ENCODE peak calls at places on chromosomes 1 and 21, in seven cellular contexts. Y is stimulated activated CD4-positive, alpha-beta T cell treated with anti-CD3 and anti-CD28 coated beads, Interleukin-1b, Interleukin-23, amount 100 ng/mL, for 24 hours; A is KG1; D is activated T-cell treated with anti-CD3 and anti-CD28 coated beads, Interleukin-2, amount 50 U/mL, for 48 hours; R is fibroblast of lung; K is spleen; Q is hypothalamus. M is an unnamed sample.

GRCh38 chr1:227343727-227344551 is 25.6 kb upstream of the CDC42BPA start:
- DNase-seq in Y (no peak), A (no peak), D (no peak), R (peak), K (no peak), Q (no peak), M (no peak)

GRCh38 chr1:15760520-15761211 is 2.1 kb downstream of the FBLIM1 start:
- DNase-seq in Y (no peak), A (no peak), D (no peak), R (peak), K (no peak), Q (no peak), M (no peak)

GRCh38 chr1:233367057-233367759 is 39.7 kb downstream of the MAP3K21 start:
- DNase-seq in Y (no peak), A (no peak), D (no peak), R (peak), K (no peak), Q (no peak), M (no peak)

GRCh38 chr1:4394366-4394765 is 260.0 kb upstream of the AJAP1 start:
- DNase-seq in Y (no peak), A (no peak), D (no peak), R (no peak), K (no peak), Q (no peak), M (no peak)

GRCh38 chr1:55071477-55071876 is 32.1 kb downstream of the PCSK9 start:
- DNase-seq in Y (no peak), A (no peak), D (no peak), R (peak), K (no peak), Q (no peak), M (no peak)

GRCh38 chr1:230176871-230177411 is 109.9 kb downstream of the GALNT2 start:
- DNase-seq in Y (no peak), A (no peak), D (peak), R (peak), K (no peak), Q (peak), M (no peak)

GRCh38 chr21:45204395-45204794 is 83.3 kb downstream of the POFUT2 start:
- DNase-seq in Y (no peak), A (no peak), D (no peak), R (no peak), K (no peak), Q (no peak), M (no peak)

GRCh38 chr1:33886452-33886851 is 22.6 kb downstream of the HMGB4 start:
- DNase-seq in Y (no peak), A (no peak), D (no peak), R (no peak), K (no peak), Q (no peak), M (no peak)

GRCh38 chr1:86782482-86782881 is 78.1 kb downstream of the SH3GLB1 start:
- DNase-seq in Y (no peak), A (no peak), D (no peak), R (no peak), K (no peak), Q (no peak), M (no peak)

GRCh38 chr1:225554216-225554812 is 98.6 kb downstream of the ENAH start:
- DNase-seq in Y (no peak), A (no peak), D (no peak), R (no peak), K (no peak), Q (no peak), M (no peak)

GRCh38 chr21:46120301-46121285 is 22.7 kb downstream of the COL6A2 start:
- DNase-seq in Y (no peak), A (no peak), D (no peak), R (no peak), K (peak), Q (no peak), M (no peak)

GRCh38 chr1:160800645-160801408 is 4.9 kb downstream of the LY9 start:
- DNase-seq in Y (no peak), A (no peak), D (no peak), R (no peak), K (no peak), Q (no peak), M (no peak)

GRCh38 chr1:177360791-177361190 is 190.0 kb downstream of the BRINP2 start:
- DNase-seq in Y (no peak), A (no peak), D (no peak), R (no peak), K (no peak), Q (no peak), M (no peak)

GRCh38 chr1:53687886-53688285 is 51.1 kb downstream of the GLIS1 start:
- DNase-seq in Y (no peak), A (no peak), D (no peak), R (no peak), K (no peak), Q (no peak), M (no peak)

GRCh38 chr1:66563094-66563800 is 29.3 kb downstream of the SGIP1 start:
- DNase-seq in Y (no peak), A (no peak), D (no peak), R (peak), K (no peak), Q (no peak), M (no peak)

GRCh38 chr21:31099122-31099521 is 60.8 kb upstream of the KRTAP19-8 start:
- DNase-seq in Y (no peak), A (no peak), D (no peak), R (no peak), K (no peak), Q (no peak), M (no peak)

GRCh38 chr1:199083680-199084079 is 444.8 kb downstream of the PTPRC start:
- DNase-seq in Y (no peak), A (no peak), D (no peak), R (peak), K (no peak), Q (no peak), M (no peak)

GRCh38 chr1:55463814-55464445 is 248.8 kb upstream of the USP24 start:
- DNase-seq in Y (no peak), A (no peak), D (no peak), R (no peak), K (no peak), Q (no peak), M (no peak)

GRCh38 chr1:201982082-201982922 is at the start of gene RNPEP:
- DNase-seq in Y (peak), A (peak), D (peak), R (peak), K (peak), Q (peak), M (peak)

GRCh38 chr1:15836772-15837669 is 10.5 kb upstream of the SPEN start:
- DNase-seq in Y (peak), A (no peak), D (peak), R (no peak), K (peak), Q (no peak), M (no peak)

GRCh38 chr1:22575532-22576147 is 12.4 kb downstream of the EPHA8 start:
- DNase-seq in Y (no peak), A (no peak), D (no peak), R (no peak), K (no peak), Q (no peak), M (no peak)

GRCh38 chr1:206508130-206508884 is 976 bp downstream of the RASSF5 start:
- DNase-seq in Y (no peak), A (no peak), D (no peak), R (no peak), K (no peak), Q (no peak), M (no peak)

GRCh38 chr1:167573035-167573434 is 19.5 kb upstream of the CREG1 start:
- DNase-seq in Y (no peak), A (no peak), D (no peak), R (no peak), K (no peak), Q (no peak), M (no peak)

GRCh38 chr1:56573311-56573710 is 6.1 kb downstream of the PLPP3 start:
- DNase-seq in Y (no peak), A (no peak), D (no peak), R (no peak), K (no peak), Q (no peak), M (no peak)

GRCh38 chr1:5949074-5949760 is 43.0 kb downstream of the NPHP4 start:
- DNase-seq in Y (no peak), A (no peak), D (no peak), R (no peak), K (no peak), Q (no peak), M (no peak)

GRCh38 chr21:37429356-37429755 is 62.8 kb downstream of the DYRK1A start:
- DNase-seq in Y (no peak), A (no peak), D (no peak), R (no peak), K (no peak), Q (no peak), M (no peak)

GRCh38 chr1:240663160-240663879 is 51.4 kb upstream of the GREM2 start:
- DNase-seq in Y (no peak), A (no peak), D (no peak), R (peak), K (no peak), Q (no peak), M (no peak)

GRCh38 chr1:68384321-68384813 is 65.4 kb downstream of the RPE65 start:
- DNase-seq in Y (no peak), A (no peak), D (no peak), R (peak), K (no peak), Q (peak), M (no peak)

GRCh38 chr1:90773812-90774211 is 56.7 kb upstream of the BARHL2 start:
- DNase-seq in Y (no peak), A (no peak), D (no peak), R (no peak), K (no peak), Q (no peak), M (no peak)

M was measured in NCI-H187.